ENCODE peak calls at places on chromosomes 4 and X, in eight cellular contexts. One of them, this sample, is unnamed.

GRCh38 chr4:62429297-62429696 is 1229.2 kb downstream of the ADGRL3 start:
- DNase-seq in fibroblast of pulmonary artery: no peak
- DNase-seq in neural crest cell: no peak
- DNase-seq in tibial nerve: no peak
- DNase-seq in astrocyte of the spinal cord: no peak
- DNase-seq in GM10248: no peak
- DNase-seq in uterus: no peak
- DNase-seq in coronary artery: no peak
- DNase-seq in this sample: no peak

GRCh38 chr4:13367244-13367643 is 116.9 kb downstream of the RAB28 start:
- DNase-seq in uterus: no peak
- DNase-seq in GM10248: no peak
- DNase-seq in tibial nerve: no peak
- DNase-seq in coronary artery: no peak
- DNase-seq in neural crest cell: no peak
- DNase-seq in fibroblast of pulmonary artery: no peak
- DNase-seq in astrocyte of the spinal cord: no peak
- DNase-seq in this sample: no peak

GRCh38 chr4:118034061-118034785 is at the start of gene NDST3:
- DNase-seq in astrocyte of the spinal cord: peak
- DNase-seq in GM10248: peak
- DNase-seq in tibial nerve: peak
- DNase-seq in neural crest cell: peak
- DNase-seq in fibroblast of pulmonary artery: peak
- DNase-seq in coronary artery: no peak
- DNase-seq in uterus: peak
- DNase-seq in this sample: peak

GRCh38 chr4:109166586-109166985 is 135.9 kb downstream of the COL25A1 start:
- DNase-seq in astrocyte of the spinal cord: no peak
- DNase-seq in fibroblast of pulmonary artery: no peak
- DNase-seq in uterus: no peak
- DNase-seq in coronary artery: no peak
- DNase-seq in GM10248: no peak
- DNase-seq in tibial nerve: no peak
- DNase-seq in neural crest cell: no peak
- DNase-seq in this sample: no peak

GRCh38 chr4:28211714-28212470 is 1351.3 kb downstream of the STIM2 start:
- DNase-seq in neural crest cell: no peak
- DNase-seq in coronary artery: no peak
- DNase-seq in tibial nerve: no peak
- DNase-seq in fibroblast of pulmonary artery: no peak
- DNase-seq in uterus: no peak
- DNase-seq in astrocyte of the spinal cord: no peak
- DNase-seq in GM10248: no peak
- DNase-seq in this sample: no peak

GRCh38 chr4:66465111-66465510 is 794.8 kb upstream of the EPHA5 start:
- DNase-seq in GM10248: no peak
- DNase-seq in coronary artery: no peak
- DNase-seq in neural crest cell: no peak
- DNase-seq in astrocyte of the spinal cord: peak
- DNase-seq in uterus: no peak
- DNase-seq in tibial nerve: no peak
- DNase-seq in fibroblast of pulmonary artery: peak
- DNase-seq in this sample: no peak

GRCh38 chrX:57447856-57448255 is 144.0 kb upstream of the ZXDB start:
- DNase-seq in uterus: no peak
- DNase-seq in tibial nerve: no peak
- DNase-seq in neural crest cell: no peak
- DNase-seq in astrocyte of the spinal cord: no peak
- DNase-seq in fibroblast of pulmonary artery: peak
- DNase-seq in coronary artery: no peak
- DNase-seq in GM10248: no peak
- DNase-seq in this sample: no peak

GRCh38 chrX:18047440-18047940 is 173.2 kb downstream of the BEND2 start:
- DNase-seq in astrocyte of the spinal cord: no peak
- DNase-seq in tibial nerve: no peak
- DNase-seq in coronary artery: no peak
- DNase-seq in fibroblast of pulmonary artery: no peak
- DNase-seq in neural crest cell: no peak
- DNase-seq in GM10248: no peak
- DNase-seq in uterus: no peak
- DNase-seq in this sample: no peak

GRCh38 chrX:49308604-49309269 is 5.3 kb downstream of the GAGE10 start:
- DNase-seq in neural crest cell: no peak
- DNase-seq in tibial nerve: peak
- DNase-seq in fibroblast of pulmonary artery: peak
- DNase-seq in uterus: no peak
- DNase-seq in coronary artery: no peak
- DNase-seq in GM10248: no peak
- DNase-seq in astrocyte of the spinal cord: peak
- DNase-seq in this sample: no peak

GRCh38 chr4:17884063-17884462 is 73.3 kb downstream of the NCAPG start:
- DNase-seq in fibroblast of pulmonary artery: no peak
- DNase-seq in coronary artery: no peak
- DNase-seq in tibial nerve: no peak
- DNase-seq in uterus: no peak
- DNase-seq in GM10248: no peak
- DNase-seq in neural crest cell: no peak
- DNase-seq in astrocyte of the spinal cord: peak
- DNase-seq in this sample: no peak

GRCh38 chr4:10013722-10014121 is 7.6 kb downstream of the SLC2A9 start:
- DNase-seq in tibial nerve: no peak
- DNase-seq in fibroblast of pulmonary artery: peak
- DNase-seq in astrocyte of the spinal cord: no peak
- DNase-seq in GM10248: peak
- DNase-seq in neural crest cell: peak
- DNase-seq in uterus: no peak
- DNase-seq in coronary artery: no peak
- DNase-seq in this sample: no peak

GRCh38 chr4:140448830-140449229 is 21.4 kb upstream of the CLGN start:
- DNase-seq in astrocyte of the spinal cord: peak
- DNase-seq in GM10248: no peak
- DNase-seq in fibroblast of pulmonary artery: peak
- DNase-seq in tibial nerve: no peak
- DNase-seq in uterus: no peak
- DNase-seq in coronary artery: no peak
- DNase-seq in neural crest cell: no peak
- DNase-seq in this sample: no peak

GRCh38 chrX:47200385-47201150 is 6.9 kb downstream of the UBA1 start:
- DNase-seq in neural crest cell: no peak
- DNase-seq in fibroblast of pulmonary artery: peak
- DNase-seq in GM10248: no peak
- DNase-seq in uterus: no peak
- DNase-seq in tibial nerve: peak
- DNase-seq in astrocyte of the spinal cord: peak
- DNase-seq in coronary artery: no peak
- DNase-seq in this sample: no peak

GRCh38 chr4:8252301-8253173 is 17.0 kb upstream of the HTRA3 start:
- DNase-seq in uterus: no peak
- DNase-seq in GM10248: no peak
- DNase-seq in fibroblast of pulmonary artery: peak
- DNase-seq in coronary artery: no peak
- DNase-seq in neural crest cell: no peak
- DNase-seq in tibial nerve: no peak
- DNase-seq in astrocyte of the spinal cord: no peak
- DNase-seq in this sample: no peak

GRCh38 chr4:168731006-168731636 is 234.3 kb downstream of the PALLD start:
- DNase-seq in neural crest cell: no peak
- DNase-seq in fibroblast of pulmonary artery: peak
- DNase-seq in uterus: no peak
- DNase-seq in GM10248: no peak
- DNase-seq in astrocyte of the spinal cord: no peak
- DNase-seq in coronary artery: no peak
- DNase-seq in tibial nerve: no peak
- DNase-seq in this sample: no peak

GRCh38 chr4:3648195-3648594 is 116.0 kb upstream of the LRPAP1 start:
- DNase-seq in uterus: no peak
- DNase-seq in astrocyte of the spinal cord: no peak
- DNase-seq in neural crest cell: no peak
- DNase-seq in tibial nerve: no peak
- DNase-seq in GM10248: no peak
- DNase-seq in fibroblast of pulmonary artery: no peak
- DNase-seq in coronary artery: no peak
- DNase-seq in this sample: no peak

GRCh38 chr4:77777135-77777777 is 41.9 kb downstream of the CNOT6L start:
- DNase-seq in GM10248: no peak
- DNase-seq in uterus: no peak
- DNase-seq in tibial nerve: no peak
- DNase-seq in neural crest cell: no peak
- DNase-seq in astrocyte of the spinal cord: no peak
- DNase-seq in fibroblast of pulmonary artery: peak
- DNase-seq in coronary artery: no peak
- DNase-seq in this sample: no peak

GRCh38 chrX:103360092-103360491 is 3.8 kb downstream of the TCEAL9 start:
- DNase-seq in uterus: no peak
- DNase-seq in fibroblast of pulmonary artery: peak
- DNase-seq in neural crest cell: no peak
- DNase-seq in coronary artery: no peak
- DNase-seq in GM10248: no peak
- DNase-seq in tibial nerve: no peak
- DNase-seq in astrocyte of the spinal cord: no peak
- DNase-seq in this sample: no peak

GRCh38 chr4:133402616-133403015 is 253.5 kb downstream of the PCDH10 start:
- DNase-seq in fibroblast of pulmonary artery: peak
- DNase-seq in coronary artery: no peak
- DNase-seq in GM10248: no peak
- DNase-seq in tibial nerve: no peak
- DNase-seq in neural crest cell: no peak
- DNase-seq in astrocyte of the spinal cord: peak
- DNase-seq in uterus: no peak
- DNase-seq in this sample: peak

GRCh38 chr4:39046243-39046642 is 14.0 kb upstream of the TMEM156 start:
- DNase-seq in uterus: no peak
- DNase-seq in tibial nerve: no peak
- DNase-seq in astrocyte of the spinal cord: peak
- DNase-seq in neural crest cell: no peak
- DNase-seq in fibroblast of pulmonary artery: peak
- DNase-seq in coronary artery: no peak
- DNase-seq in GM10248: no peak
- DNase-seq in this sample: no peak

GRCh38 chr4:160026720-160027119 is 923.8 kb downstream of the RAPGEF2 start:
- DNase-seq in uterus: no peak
- DNase-seq in astrocyte of the spinal cord: peak
- DNase-seq in GM10248: no peak
- DNase-seq in coronary artery: no peak
- DNase-seq in fibroblast of pulmonary artery: peak
- DNase-seq in tibial nerve: no peak
- DNase-seq in neural crest cell: no peak
- DNase-seq in this sample: peak

GRCh38 chr4:125321709-125322362 is 7.1 kb downstream of the FAT4 start:
- DNase-seq in uterus: no peak
- DNase-seq in GM10248: no peak
- DNase-seq in coronary artery: no peak
- DNase-seq in neural crest cell: no peak
- DNase-seq in fibroblast of pulmonary artery: peak
- DNase-seq in tibial nerve: no peak
- DNase-seq in astrocyte of the spinal cord: peak
- DNase-seq in this sample: no peak

GRCh38 chr4:77849278-77849965 is 13.2 kb upstream of the MRPL1 start:
- DNase-seq in astrocyte of the spinal cord: no peak
- DNase-seq in neural crest cell: no peak
- DNase-seq in fibroblast of pulmonary artery: no peak
- DNase-seq in uterus: no peak
- DNase-seq in tibial nerve: no peak
- DNase-seq in coronary artery: no peak
- DNase-seq in GM10248: no peak
- DNase-seq in this sample: no peak

GRCh38 chr4:54635329-54635728 is 22.4 kb upstream of the KIT start:
- DNase-seq in tibial nerve: no peak
- DNase-seq in coronary artery: no peak
- DNase-seq in uterus: no peak
- DNase-seq in fibroblast of pulmonary artery: no peak
- DNase-seq in GM10248: no peak
- DNase-seq in neural crest cell: no peak
- DNase-seq in astrocyte of the spinal cord: no peak
- DNase-seq in this sample: no peak
- TF ChIP-seq CTCF in tibial nerve: no peak
- TF ChIP-seq CTCF in coronary artery: no peak
- TF ChIP-seq CTCF in uterus: no peak
- TF ChIP-seq CTCF in fibroblast of pulmonary artery: no peak
- TF ChIP-seq CTCF in GM10248: no peak
- TF ChIP-seq CTCF in neural crest cell: no peak
- TF ChIP-seq CTCF in astrocyte of the spinal cord: no peak
- TF ChIP-seq CTCF in this sample: no peak

GRCh38 chr4:175536852-175537453 is 275.1 kb downstream of the GPM6A start:
- DNase-seq in GM10248: peak
- DNase-seq in astrocyte of the spinal cord: peak
- DNase-seq in tibial nerve: no peak
- DNase-seq in fibroblast of pulmonary artery: peak
- DNase-seq in coronary artery: no peak
- DNase-seq in neural crest cell: peak
- DNase-seq in uterus: no peak
- DNase-seq in this sample: peak
- TF ChIP-seq CTCF in GM10248: peak
- TF ChIP-seq CTCF in astrocyte of the spinal cord: peak
- TF ChIP-seq CTCF in tibial nerve: peak
- TF ChIP-seq CTCF in fibroblast of pulmonary artery: peak
- TF ChIP-seq CTCF in coronary artery: peak
- TF ChIP-seq CTCF in neural crest cell: peak
- TF ChIP-seq CTCF in uterus: peak
- TF ChIP-seq CTCF in this sample: peak

GRCh38 chr4:6332042-6332668 is 62.5 kb downstream of the WFS1 start:
- DNase-seq in uterus: no peak
- DNase-seq in fibroblast of pulmonary artery: peak
- DNase-seq in neural crest cell: peak
- DNase-seq in astrocyte of the spinal cord: no peak
- DNase-seq in coronary artery: no peak
- DNase-seq in tibial nerve: no peak
- DNase-seq in GM10248: peak
- DNase-seq in this sample: no peak
- TF ChIP-seq CTCF in uterus: peak
- TF ChIP-seq CTCF in fibroblast of pulmonary artery: peak
- TF ChIP-seq CTCF in neural crest cell: peak
- TF ChIP-seq CTCF in astrocyte of the spinal cord: peak
- TF ChIP-seq CTCF in coronary artery: no peak
- TF ChIP-seq CTCF in tibial nerve: peak
- TF ChIP-seq CTCF in GM10248: peak
- TF ChIP-seq CTCF in this sample: peak

GRCh38 chr4:186792994-186793393 is 69.3 kb upstream of the FAT1 start:
- DNase-seq in astrocyte of the spinal cord: peak
- DNase-seq in neural crest cell: no peak
- DNase-seq in GM10248: no peak
- DNase-seq in uterus: no peak
- DNase-seq in coronary artery: no peak
- DNase-seq in tibial nerve: no peak
- DNase-seq in fibroblast of pulmonary artery: peak
- DNase-seq in this sample: no peak
- TF ChIP-seq CTCF in astrocyte of the spinal cord: no peak
- TF ChIP-seq CTCF in neural crest cell: no peak
- TF ChIP-seq CTCF in GM10248: no peak
- TF ChIP-seq CTCF in uterus: no peak
- TF ChIP-seq CTCF in coronary artery: no peak
- TF ChIP-seq CTCF in tibial nerve: no peak
- TF ChIP-seq CTCF in fibroblast of pulmonary artery: no peak
- TF ChIP-seq CTCF in this sample: no peak

This sample was measured in retinal pigment epithelial cell.